ENCODE peak calls at places on chromosomes 12 and 14, in seven cellular contexts. B is bronchial epithelial cell, Q is A549, R is upper lobe of left lung, O is cardiac muscle cell, I is H9, T is lower lobe of right lung. V is an unnamed sample.
A peak's percentile ranks its signal among the peaks of the same experiment; 100 is the strongest.

GRCh38 chr12:42945927-42946326 is 356.4 kb upstream of the PRICKLE1 start:
- DNase-seq in B (peak; percentile 50), Q (no peak), R (no peak), O (no peak), I (no peak), T (no peak), V (no peak)

GRCh38 chr14:32669416-32669815 is 269.3 kb upstream of the NPAS3 start:
- DNase-seq in B (no peak), Q (no peak), R (no peak), O (no peak), I (no peak), T (no peak), V (no peak)

GRCh38 chr12:58310368-58310767 is 369.0 kb downstream of the ATP23 start:
- DNase-seq in B (peak; percentile 36), Q (peak; percentile 72), R (no peak), O (peak; percentile 66), I (no peak), T (no peak), V (no peak)

GRCh38 chr12:21346542-21347205 is 12.0 kb upstream of the SLCO1A2 start:
- DNase-seq in B (no peak), Q (no peak), R (no peak), O (no peak), I (no peak), T (no peak), V (no peak)

GRCh38 chr14:35366048-35366428 is 38.5 kb downstream of the NFKBIA start:
- DNase-seq in B (peak; percentile 26), Q (no peak), R (peak; percentile 78), O (peak; percentile 26), I (no peak), T (peak; percentile 57), V (no peak)

GRCh38 chr14:71488703-71489141 is 443.5 kb upstream of the RGS6 start:
- DNase-seq in B (no peak), Q (no peak), R (no peak), O (peak; percentile 65), I (no peak), T (no peak), V (no peak)

GRCh38 chr14:22271838-22272237 is 317.2 kb downstream of the DAD1 start:
- DNase-seq in B (no peak), Q (no peak), R (no peak), O (no peak), I (no peak), T (no peak), V (no peak)

GRCh38 chr12:32252199-32253073 is 145.8 kb downstream of the BICD1 start:
- DNase-seq in B (no peak), Q (no peak), R (no peak), O (no peak), I (no peak), T (no peak), V (no peak)

GRCh38 chr12:24728366-24728765 is 220.5 kb downstream of the BCAT1 start:
- DNase-seq in B (peak; percentile 33), Q (peak; percentile 14), R (no peak), O (peak; percentile 62), I (no peak), T (no peak), V (no peak)

GRCh38 chr12:102964872-102965271 is 7.4 kb downstream of the ASCL1 start:
- DNase-seq in B (no peak), Q (peak; percentile 26), R (no peak), O (no peak), I (peak; percentile 79), T (peak; percentile 49), V (peak; percentile 61)

GRCh38 chr12:43988838-43989560 is 153.1 kb downstream of the TMEM117 start:
- DNase-seq in B (peak; percentile 74), Q (no peak), R (no peak), O (no peak), I (no peak), T (no peak), V (no peak)

GRCh38 chr12:12488823-12489528 is 73.7 kb downstream of the DUSP16 start:
- DNase-seq in B (no peak), Q (no peak), R (no peak), O (no peak), I (no peak), T (no peak), V (no peak)

GRCh38 chr12:61414470-61414869 is 845.7 kb upstream of the USP15 start:
- DNase-seq in B (peak; percentile 67), Q (no peak), R (no peak), O (no peak), I (no peak), T (no peak), V (no peak)

GRCh38 chr12:12985817-12986408 is 14.2 kb downstream of the HEBP1 start:
- DNase-seq in B (peak; percentile 22), Q (peak; percentile 59), R (peak; percentile 43), O (peak; percentile 38), I (peak; percentile 88), T (no peak), V (peak; percentile 26)

GRCh38 chr12:124422570-124423523 is 128.0 kb downstream of the RFLNA start:
- DNase-seq in B (peak; percentile 83), Q (peak; percentile 98), R (peak; percentile 89), O (peak; percentile 98), I (no peak), T (peak; percentile 90), V (no peak)

GRCh38 chr14:38944691-38945090 is 158.3 kb downstream of the SEC23A start:
- DNase-seq in B (no peak), Q (no peak), R (no peak), O (peak; percentile 43), I (no peak), T (no peak), V (no peak)

GRCh38 chr12:77578471-77579262 is 252.0 kb upstream of the NAV3 start:
- DNase-seq in B (no peak), Q (no peak), R (no peak), O (no peak), I (no peak), T (no peak), V (no peak)

DNA sequence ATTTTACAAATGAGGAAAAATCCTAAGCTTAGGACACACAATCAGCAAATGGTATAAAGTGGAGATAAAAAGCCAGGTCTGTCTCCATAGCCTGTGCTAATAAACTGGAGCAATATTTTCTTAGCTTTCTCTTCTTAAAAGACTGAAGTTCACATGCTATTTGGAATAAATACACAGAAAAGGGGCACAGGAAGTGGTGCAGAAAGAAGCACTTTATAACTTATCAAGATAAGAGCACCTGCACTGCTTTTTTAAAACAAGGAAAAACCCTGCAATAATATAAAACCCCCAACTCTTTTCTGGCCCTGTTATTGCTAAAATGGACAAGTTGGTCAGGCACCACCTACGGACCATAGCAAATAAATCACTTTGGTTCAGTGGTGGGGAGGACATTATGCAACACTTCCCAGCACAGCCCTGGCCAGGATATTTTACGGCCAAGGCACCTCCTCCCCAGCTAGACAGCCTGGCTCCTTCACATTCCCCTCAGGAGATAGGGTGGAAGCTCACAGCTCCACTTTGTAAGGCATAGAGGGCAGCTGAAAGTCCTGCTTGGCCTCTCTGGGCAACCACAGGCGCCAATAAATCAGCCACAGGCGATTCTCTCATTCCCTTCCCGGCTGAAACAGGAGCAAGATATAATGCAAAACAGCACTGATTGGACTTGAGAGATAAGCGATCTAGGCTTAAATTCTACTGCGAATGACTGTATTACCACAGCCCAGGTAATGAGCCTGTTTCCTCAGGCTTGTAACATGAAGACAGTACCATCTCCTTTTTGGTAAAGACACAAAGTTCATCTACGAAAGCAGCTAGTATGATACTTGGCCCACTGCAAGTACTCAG is 2.1 kb downstream of the ZBTB25 start:
- DNase-seq in B (peak; percentile 33), Q (peak; percentile 53), R (peak; percentile 76), O (peak; percentile 88), I (no peak), T (peak; percentile 53), V (peak; percentile 51)
- TF ChIP-seq CTCF in B (no peak), Q (no peak), R (no peak), O (peak; percentile 24), I (no peak), T (no peak), V (no peak)

GRCh38 chr12:122894173-122895121 is 1.5 kb downstream of the VPS37B start:
- DNase-seq in B (peak; percentile 60), Q (no peak), R (peak; percentile 77), O (no peak), I (no peak), T (peak; percentile 82), V (no peak)

GRCh38 chr12:122896662-122897061 is 738 bp upstream of the VPS37B start:
- DNase-seq in B (no peak), Q (no peak), R (no peak), O (no peak), I (no peak), T (no peak), V (no peak)

GRCh38 chr12:122893208-122894151 is 2.4 kb downstream of the VPS37B start:
- DNase-seq in B (no peak), Q (no peak), R (peak; percentile 57), O (no peak), I (no peak), T (peak; percentile 68), V (no peak)

GRCh38 chr12:122895290-122895689 is 634 bp downstream of the VPS37B start:
- DNase-seq in B (no peak), Q (no peak), R (no peak), O (no peak), I (no peak), T (no peak), V (no peak)

GRCh38 chr12:122895757-122896636 is at the start of gene VPS37B:
- DNase-seq in B (peak; percentile 54), Q (peak; percentile 98), R (peak; percentile 74), O (peak; percentile 92), I (peak; percentile 78), T (peak; percentile 89), V (peak; percentile 87)
- TF ChIP-seq CTCF in B (no peak), Q (no peak), R (no peak), O (no peak), I (no peak), T (no peak), V (no peak)

DNA sequence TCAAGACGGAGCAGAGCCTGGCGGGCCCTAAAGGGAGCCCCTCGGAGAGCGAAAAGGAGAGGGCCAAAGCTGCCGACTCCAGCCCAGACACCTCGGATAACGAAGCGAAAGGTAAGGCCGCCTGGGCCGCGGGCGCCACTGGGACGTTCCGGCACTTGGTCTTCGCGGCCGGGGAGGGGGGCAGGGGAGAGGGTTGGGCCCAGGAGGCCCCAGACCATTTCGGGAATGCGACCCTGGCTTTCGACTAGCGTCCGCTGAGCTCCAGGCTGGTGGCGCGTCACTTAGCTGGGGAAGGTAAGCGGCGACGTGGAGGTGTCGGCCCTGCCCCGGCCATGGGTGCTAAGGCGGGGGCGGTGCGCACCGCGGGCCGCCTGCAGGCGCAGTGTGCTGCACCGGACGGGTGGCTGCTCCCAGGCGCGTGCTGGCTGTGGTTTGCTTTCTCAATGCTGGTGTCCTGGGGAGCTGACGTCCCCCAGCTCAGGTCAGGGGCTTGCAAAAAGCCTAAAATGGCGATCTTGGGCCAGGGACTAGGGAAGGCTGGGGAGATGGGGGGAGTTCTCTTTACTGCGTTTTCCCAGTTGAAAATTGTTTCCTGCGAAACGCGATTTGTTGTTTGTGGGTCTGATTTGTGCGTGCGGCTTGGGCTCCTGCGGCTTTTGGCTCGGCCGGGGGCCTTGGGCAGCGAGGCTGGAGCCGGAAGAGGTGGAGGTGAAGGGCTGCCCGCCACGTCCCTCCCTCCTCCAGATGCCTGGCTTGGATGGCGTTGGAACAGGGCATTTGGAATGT is 1.1 kb downstream of the HOXC10 start:
- DNase-seq in B (no peak), Q (no peak), R (no peak), O (no peak), I (peak; percentile 65), T (no peak), V (no peak)
- TF ChIP-seq CTCF in B (no peak), Q (no peak), R (no peak), O (no peak), I (no peak), T (no peak), V (no peak)

DNA sequence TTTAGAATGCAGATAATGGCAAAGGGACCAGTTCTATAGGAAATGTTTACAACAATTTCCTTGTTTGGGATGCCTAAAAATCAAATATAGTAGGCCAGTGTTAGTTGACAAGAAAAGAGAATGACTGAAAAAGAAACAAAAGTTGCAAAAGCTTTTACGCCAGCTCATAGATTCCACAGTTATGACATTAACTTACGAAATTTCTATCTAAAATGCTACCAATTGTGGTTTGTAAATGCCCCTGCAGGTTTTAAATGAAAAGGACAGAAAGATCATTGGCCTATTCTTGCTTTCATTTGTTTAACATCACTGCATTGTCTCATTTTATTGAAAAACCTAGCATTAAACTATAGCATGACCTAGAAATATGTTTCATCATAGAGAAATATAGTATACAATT is 345.8 kb downstream of the CCDC91 start:
- DNase-seq in B (peak; percentile 43), Q (no peak), R (no peak), O (peak; percentile 88), I (no peak), T (no peak), V (no peak)
- TF ChIP-seq CTCF in B (no peak), Q (no peak), R (no peak), O (peak; percentile 16), I (no peak), T (no peak), V (no peak)